ENCODE peak calls at places on chromosomes 1 and 21, in five cellular contexts. One of them, this sample, is unnamed.

GRCh38 chr21:45067462-45068285 is 6.7 kb upstream of the ADARB1 start:
- DNase-seq in lower lobe of right lung: no peak
- DNase-seq in AG08396: no peak
- DNase-seq in Caki2: no peak
- DNase-seq in NCI-H2107: no peak
- DNase-seq in this sample: no peak

GRCh38 chr1:234848972-234849641 is 239.1 kb upstream of the IRF2BP2 start:
- DNase-seq in lower lobe of right lung: no peak
- DNase-seq in NCI-H2107: no peak
- DNase-seq in AG08396: peak
- DNase-seq in Caki2: peak
- DNase-seq in this sample: peak

GRCh38 chr1:102970496-102971078 is 137.7 kb downstream of the COL11A1 start:
- DNase-seq in Caki2: peak
- DNase-seq in NCI-H2107: peak
- DNase-seq in AG08396: peak
- DNase-seq in lower lobe of right lung: no peak
- DNase-seq in this sample: no peak

GRCh38 chr1:156498447-156499193 is 2.0 kb downstream of the MEF2D start:
- DNase-seq in NCI-H2107: no peak
- DNase-seq in Caki2: no peak
- DNase-seq in AG08396: no peak
- DNase-seq in lower lobe of right lung: no peak
- DNase-seq in this sample: no peak

GRCh38 chr1:209759829-209760359 is 4.0 kb downstream of the TRAF3IP3 start:
- DNase-seq in Caki2: no peak
- DNase-seq in lower lobe of right lung: no peak
- DNase-seq in AG08396: no peak
- DNase-seq in NCI-H2107: no peak
- DNase-seq in this sample: no peak

GRCh38 chr1:46166521-46167462 is 8.1 kb upstream of the TSPAN1 start:
- DNase-seq in AG08396: no peak
- DNase-seq in lower lobe of right lung: peak
- DNase-seq in NCI-H2107: no peak
- DNase-seq in Caki2: no peak
- DNase-seq in this sample: no peak

GRCh38 chr1:169809370-169810095 is 14.8 kb upstream of the METTL18 start:
- DNase-seq in Caki2: peak
- DNase-seq in AG08396: peak
- DNase-seq in NCI-H2107: peak
- DNase-seq in lower lobe of right lung: no peak
- DNase-seq in this sample: no peak

GRCh38 chr1:108722292-108722691 is 9.6 kb downstream of the FNDC7 start:
- DNase-seq in AG08396: peak
- DNase-seq in lower lobe of right lung: no peak
- DNase-seq in NCI-H2107: no peak
- DNase-seq in Caki2: no peak
- DNase-seq in this sample: no peak

GRCh38 chr1:23475134-23475628 is 8.8 kb downstream of the ASAP3 start:
- DNase-seq in lower lobe of right lung: no peak
- DNase-seq in NCI-H2107: no peak
- DNase-seq in Caki2: no peak
- DNase-seq in AG08396: peak
- DNase-seq in this sample: no peak

GRCh38 chr1:8396912-8397406 is 79.0 kb downstream of the SLC45A1 start:
- DNase-seq in lower lobe of right lung: no peak
- DNase-seq in Caki2: peak
- DNase-seq in AG08396: peak
- DNase-seq in NCI-H2107: no peak
- DNase-seq in this sample: no peak

GRCh38 chr21:27476696-27477095 is 509.8 kb upstream of the ADAMTS5 start:
- DNase-seq in Caki2: no peak
- DNase-seq in lower lobe of right lung: no peak
- DNase-seq in NCI-H2107: no peak
- DNase-seq in AG08396: peak
- DNase-seq in this sample: no peak

GRCh38 chr1:84073266-84073665 is 70.8 kb upstream of the PRKACB start:
- DNase-seq in AG08396: no peak
- DNase-seq in NCI-H2107: no peak
- DNase-seq in Caki2: no peak
- DNase-seq in lower lobe of right lung: no peak
- DNase-seq in this sample: no peak

GRCh38 chr1:23544444-23545389 is 13.7 kb upstream of the E2F2 start:
- DNase-seq in lower lobe of right lung: peak
- DNase-seq in AG08396: peak
- DNase-seq in Caki2: peak
- DNase-seq in NCI-H2107: peak
- DNase-seq in this sample: no peak

GRCh38 chr1:118821801-118822200 is 166.3 kb downstream of the TBX15 start:
- DNase-seq in NCI-H2107: no peak
- DNase-seq in AG08396: no peak
- DNase-seq in Caki2: no peak
- DNase-seq in lower lobe of right lung: no peak
- DNase-seq in this sample: no peak

GRCh38 chr1:45512641-45513054 is 9.0 kb downstream of the PRDX1 start:
- DNase-seq in Caki2: peak
- DNase-seq in NCI-H2107: no peak
- DNase-seq in AG08396: peak
- DNase-seq in lower lobe of right lung: no peak
- DNase-seq in this sample: peak

GRCh38 chr1:58921751-58922150 is 137.9 kb upstream of the JUN start:
- DNase-seq in AG08396: no peak
- DNase-seq in Caki2: no peak
- DNase-seq in lower lobe of right lung: no peak
- DNase-seq in NCI-H2107: no peak
- DNase-seq in this sample: no peak

GRCh38 chr1:77412069-77412793 is 130.4 kb downstream of the AK5 start:
- DNase-seq in AG08396: no peak
- DNase-seq in Caki2: no peak
- DNase-seq in NCI-H2107: no peak
- DNase-seq in lower lobe of right lung: no peak
- DNase-seq in this sample: peak

GRCh38 chr1:24931481-24932221 is 1.6 kb upstream of the RUNX3 start:
- DNase-seq in AG08396: no peak
- DNase-seq in Caki2: no peak
- DNase-seq in lower lobe of right lung: no peak
- DNase-seq in NCI-H2107: no peak
- DNase-seq in this sample: no peak

GRCh38 chr1:49728377-49728776 is 295.4 kb downstream of the AGBL4 start:
- DNase-seq in lower lobe of right lung: no peak
- DNase-seq in AG08396: no peak
- DNase-seq in Caki2: no peak
- DNase-seq in NCI-H2107: no peak
- DNase-seq in this sample: no peak

GRCh38 chr21:42850866-42851391 is 28.4 kb downstream of the WDR4 start:
- DNase-seq in Caki2: no peak
- DNase-seq in lower lobe of right lung: no peak
- DNase-seq in AG08396: no peak
- DNase-seq in NCI-H2107: no peak
- DNase-seq in this sample: no peak

This sample was measured in GF-D8.